ENCODE peak calls at places on chromosomes 12 and 14, in ten cellular contexts. One of them, this sample, is unnamed.

GRCh38 chr12:129186952-129187351 is 333.7 kb downstream of the GLT1D1 start:
- DNase-seq in adrenal gland: no peak
- DNase-seq in fibroblast of pulmonary artery: no peak
- DNase-seq in WERI-Rb-1: peak; percentile 46
- DNase-seq in tibial nerve: no peak
- DNase-seq in lower leg skin: no peak
- DNase-seq in right lobe of liver: no peak
- DNase-seq in endothelial cell: no peak
- DNase-seq in AG09309: no peak
- DNase-seq in suprapubic skin: no peak
- DNase-seq in this sample: no peak

GRCh38 chr12:110234197-110235154 is 46.6 kb upstream of the ATP2A2 start:
- DNase-seq in adrenal gland: no peak
- DNase-seq in fibroblast of pulmonary artery: peak; percentile 52
- DNase-seq in WERI-Rb-1: no peak
- DNase-seq in tibial nerve: no peak
- DNase-seq in lower leg skin: no peak
- DNase-seq in right lobe of liver: no peak
- DNase-seq in endothelial cell: no peak
- DNase-seq in AG09309: no peak
- DNase-seq in suprapubic skin: no peak
- DNase-seq in this sample: no peak

GRCh38 chr12:115354476-115354890 is 670.5 kb upstream of the TBX3 start:
- DNase-seq in adrenal gland: no peak
- DNase-seq in fibroblast of pulmonary artery: no peak
- DNase-seq in WERI-Rb-1: no peak
- DNase-seq in tibial nerve: no peak
- DNase-seq in lower leg skin: no peak
- DNase-seq in right lobe of liver: no peak
- DNase-seq in endothelial cell: no peak
- DNase-seq in AG09309: no peak
- DNase-seq in suprapubic skin: no peak
- DNase-seq in this sample: no peak

GRCh38 chr14:104999361-104999760 is 13.8 kb downstream of the CLBA1 start:
- DNase-seq in adrenal gland: no peak
- DNase-seq in fibroblast of pulmonary artery: no peak
- DNase-seq in WERI-Rb-1: peak; percentile 70
- DNase-seq in tibial nerve: no peak
- DNase-seq in lower leg skin: no peak
- DNase-seq in right lobe of liver: no peak
- DNase-seq in endothelial cell: no peak
- DNase-seq in AG09309: no peak
- DNase-seq in suprapubic skin: no peak
- DNase-seq in this sample: no peak

GRCh38 chr12:58882796-58883195 is 37.5 kb downstream of the LRIG3 start:
- DNase-seq in adrenal gland: no peak
- DNase-seq in fibroblast of pulmonary artery: no peak
- DNase-seq in WERI-Rb-1: no peak
- DNase-seq in tibial nerve: no peak
- DNase-seq in lower leg skin: no peak
- DNase-seq in right lobe of liver: no peak
- DNase-seq in endothelial cell: no peak
- DNase-seq in AG09309: no peak
- DNase-seq in suprapubic skin: no peak
- DNase-seq in this sample: no peak

GRCh38 chr12:4579305-4580097 is 17.5 kb downstream of the DYRK4 start:
- DNase-seq in adrenal gland: no peak
- DNase-seq in fibroblast of pulmonary artery: peak; percentile 23
- DNase-seq in WERI-Rb-1: peak; percentile 54
- DNase-seq in tibial nerve: no peak
- DNase-seq in lower leg skin: no peak
- DNase-seq in right lobe of liver: no peak
- DNase-seq in endothelial cell: no peak
- DNase-seq in AG09309: no peak
- DNase-seq in suprapubic skin: no peak
- DNase-seq in this sample: no peak

GRCh38 chr12:76790564-76791552 is 26.9 kb downstream of the ZDHHC17 start:
- DNase-seq in adrenal gland: no peak
- DNase-seq in fibroblast of pulmonary artery: peak; percentile 37
- DNase-seq in WERI-Rb-1: no peak
- DNase-seq in tibial nerve: no peak
- DNase-seq in lower leg skin: no peak
- DNase-seq in right lobe of liver: no peak
- DNase-seq in endothelial cell: no peak
- DNase-seq in AG09309: no peak
- DNase-seq in suprapubic skin: no peak
- DNase-seq in this sample: no peak

GRCh38 chr14:65255583-65256443 is 153.5 kb upstream of the MAX start:
- DNase-seq in adrenal gland: no peak
- DNase-seq in fibroblast of pulmonary artery: peak; percentile 38
- DNase-seq in WERI-Rb-1: peak; percentile 32
- DNase-seq in tibial nerve: no peak
- DNase-seq in lower leg skin: peak; percentile 87
- DNase-seq in right lobe of liver: no peak
- DNase-seq in endothelial cell: peak; percentile 8
- DNase-seq in AG09309: no peak
- DNase-seq in suprapubic skin: peak; percentile 69
- DNase-seq in this sample: peak; percentile 84

GRCh38 chr12:58140395-58140794 is 199.0 kb downstream of the ATP23 start:
- DNase-seq in adrenal gland: no peak
- DNase-seq in fibroblast of pulmonary artery: no peak
- DNase-seq in WERI-Rb-1: no peak
- DNase-seq in tibial nerve: no peak
- DNase-seq in lower leg skin: no peak
- DNase-seq in right lobe of liver: no peak
- DNase-seq in endothelial cell: no peak
- DNase-seq in AG09309: no peak
- DNase-seq in suprapubic skin: no peak
- DNase-seq in this sample: no peak

GRCh38 chr12:57521475-57522018 is 1.1 kb upstream of the MBD6 start:
- DNase-seq in adrenal gland: peak; percentile 72
- DNase-seq in fibroblast of pulmonary artery: no peak
- DNase-seq in WERI-Rb-1: peak; percentile 74
- DNase-seq in tibial nerve: peak; percentile 35
- DNase-seq in lower leg skin: peak; percentile 88
- DNase-seq in right lobe of liver: peak; percentile 63
- DNase-seq in endothelial cell: peak; percentile 55
- DNase-seq in AG09309: no peak
- DNase-seq in suprapubic skin: peak; percentile 80
- DNase-seq in this sample: no peak

GRCh38 chr12:49503674-49504180 is 35.1 kb upstream of the KCNH3 start:
- DNase-seq in adrenal gland: no peak
- DNase-seq in fibroblast of pulmonary artery: peak; percentile 78
- DNase-seq in WERI-Rb-1: no peak
- DNase-seq in tibial nerve: no peak
- DNase-seq in lower leg skin: no peak
- DNase-seq in right lobe of liver: no peak
- DNase-seq in endothelial cell: no peak
- DNase-seq in AG09309: no peak
- DNase-seq in suprapubic skin: no peak
- DNase-seq in this sample: no peak

GRCh38 chr14:34714320-34715107 is at the start of gene CFL2:
- DNase-seq in adrenal gland: peak; percentile 85
- DNase-seq in fibroblast of pulmonary artery: peak; percentile 67
- DNase-seq in WERI-Rb-1: peak; percentile 83
- DNase-seq in tibial nerve: peak; percentile 72
- DNase-seq in lower leg skin: peak; percentile 95
- DNase-seq in right lobe of liver: peak; percentile 90
- DNase-seq in endothelial cell: peak; percentile 72
- DNase-seq in AG09309: no peak
- DNase-seq in suprapubic skin: peak; percentile 86
- DNase-seq in this sample: peak; percentile 48

GRCh38 chr12:119644930-119645329 is 23.0 kb upstream of the PRKAB1 start:
- DNase-seq in adrenal gland: no peak
- DNase-seq in fibroblast of pulmonary artery: no peak
- DNase-seq in WERI-Rb-1: no peak
- DNase-seq in tibial nerve: no peak
- DNase-seq in lower leg skin: no peak
- DNase-seq in right lobe of liver: no peak
- DNase-seq in endothelial cell: no peak
- DNase-seq in AG09309: no peak
- DNase-seq in suprapubic skin: no peak
- DNase-seq in this sample: no peak
- TF ChIP-seq CTCF in adrenal gland: no peak
- TF ChIP-seq CTCF in fibroblast of pulmonary artery: no peak
- TF ChIP-seq CTCF in WERI-Rb-1: no peak
- TF ChIP-seq CTCF in tibial nerve: no peak
- TF ChIP-seq CTCF in lower leg skin: no peak
- TF ChIP-seq CTCF in right lobe of liver: no peak
- TF ChIP-seq CTCF in endothelial cell: no peak
- TF ChIP-seq CTCF in AG09309: no peak
- TF ChIP-seq CTCF in suprapubic skin: no peak
- TF ChIP-seq CTCF in this sample: no peak

GRCh38 chr12:56160894-56161667 is 2.9 kb downstream of the MYL6 start:
- DNase-seq in adrenal gland: no peak
- DNase-seq in fibroblast of pulmonary artery: peak; percentile 3
- DNase-seq in WERI-Rb-1: no peak
- DNase-seq in tibial nerve: no peak
- DNase-seq in lower leg skin: no peak
- DNase-seq in right lobe of liver: no peak
- DNase-seq in endothelial cell: no peak
- DNase-seq in AG09309: no peak
- DNase-seq in suprapubic skin: no peak
- DNase-seq in this sample: no peak
- TF ChIP-seq CTCF in adrenal gland: no peak
- TF ChIP-seq CTCF in fibroblast of pulmonary artery: no peak
- TF ChIP-seq CTCF in WERI-Rb-1: no peak
- TF ChIP-seq CTCF in tibial nerve: no peak
- TF ChIP-seq CTCF in lower leg skin: no peak
- TF ChIP-seq CTCF in right lobe of liver: no peak
- TF ChIP-seq CTCF in endothelial cell: no peak
- TF ChIP-seq CTCF in AG09309: no peak
- TF ChIP-seq CTCF in suprapubic skin: no peak
- TF ChIP-seq CTCF in this sample: no peak

DNA sequence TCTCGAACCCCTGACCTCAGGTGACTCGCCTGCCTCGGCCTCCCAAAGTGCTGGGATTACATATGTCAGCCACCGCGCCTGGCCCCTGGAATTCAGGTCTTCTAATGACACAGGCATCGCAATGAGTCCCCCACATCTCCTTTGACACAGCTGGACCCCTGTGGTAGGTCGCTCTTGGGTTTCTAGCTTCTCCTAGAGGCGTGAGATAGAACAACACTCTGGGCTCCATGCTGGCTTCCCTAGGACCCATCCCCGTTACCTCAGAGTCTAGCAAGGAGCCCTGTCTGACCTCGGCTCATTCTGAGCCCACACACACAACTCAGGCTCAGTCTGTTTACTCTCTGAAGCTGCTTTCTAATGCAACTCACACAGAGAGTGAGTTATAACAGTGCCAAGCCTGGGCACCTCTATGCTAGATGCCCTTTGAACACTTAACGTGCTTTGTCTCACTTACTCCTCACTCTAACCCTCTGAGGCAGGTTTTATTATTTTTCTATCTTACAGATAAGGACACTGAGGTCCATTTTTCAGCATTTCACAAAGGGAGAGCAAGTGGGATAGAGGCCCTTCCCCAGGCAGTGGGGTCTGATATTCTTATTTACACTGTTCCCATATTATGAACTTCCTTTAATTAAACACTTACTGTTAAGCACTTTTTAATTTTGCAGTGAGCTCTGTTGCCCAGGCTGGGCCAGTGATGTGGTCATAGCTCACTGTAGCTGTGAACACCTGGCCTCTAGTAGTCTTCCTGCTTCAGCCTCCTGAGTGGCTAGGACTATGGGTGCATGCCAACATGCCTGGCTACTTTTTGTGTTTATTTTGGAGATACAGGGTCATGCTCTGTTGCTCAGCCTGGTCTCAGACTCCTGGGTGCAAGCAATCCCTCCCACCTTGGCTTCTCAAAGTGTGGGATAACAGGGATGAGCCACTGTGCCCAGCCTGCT is 40.6 kb upstream of the RBM19 start:
- DNase-seq in adrenal gland: no peak
- DNase-seq in fibroblast of pulmonary artery: no peak
- DNase-seq in WERI-Rb-1: no peak
- DNase-seq in tibial nerve: no peak
- DNase-seq in lower leg skin: no peak
- DNase-seq in right lobe of liver: no peak
- DNase-seq in endothelial cell: no peak
- DNase-seq in AG09309: no peak
- DNase-seq in suprapubic skin: no peak
- DNase-seq in this sample: no peak
- TF ChIP-seq CTCF in adrenal gland: no peak
- TF ChIP-seq CTCF in fibroblast of pulmonary artery: no peak
- TF ChIP-seq CTCF in WERI-Rb-1: no peak
- TF ChIP-seq CTCF in tibial nerve: no peak
- TF ChIP-seq CTCF in lower leg skin: no peak
- TF ChIP-seq CTCF in right lobe of liver: no peak
- TF ChIP-seq CTCF in endothelial cell: no peak
- TF ChIP-seq CTCF in AG09309: no peak
- TF ChIP-seq CTCF in suprapubic skin: no peak
- TF ChIP-seq CTCF in this sample: no peak

DNA sequence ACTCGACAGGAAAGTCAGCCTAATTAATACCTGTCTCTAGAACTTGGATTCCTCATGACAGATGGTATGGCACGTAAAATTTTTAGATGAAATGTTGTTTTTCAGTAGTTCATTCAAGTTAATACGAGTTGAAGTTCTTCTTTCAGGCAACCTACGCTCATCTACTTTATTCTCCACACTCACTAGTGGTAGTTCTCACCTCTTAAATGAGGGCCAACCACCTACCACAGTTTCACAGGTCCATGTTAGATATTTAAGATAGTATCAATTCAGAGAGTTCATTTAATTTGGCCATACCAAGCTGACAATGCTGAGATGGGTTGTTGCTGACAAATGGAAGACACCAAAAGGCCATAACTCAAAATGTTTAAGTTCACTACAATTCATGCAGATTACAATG is 50.6 kb downstream of the NIN start:
- DNase-seq in adrenal gland: no peak
- DNase-seq in fibroblast of pulmonary artery: no peak
- DNase-seq in WERI-Rb-1: no peak
- DNase-seq in tibial nerve: no peak
- DNase-seq in lower leg skin: no peak
- DNase-seq in right lobe of liver: no peak
- DNase-seq in endothelial cell: no peak
- DNase-seq in AG09309: no peak
- DNase-seq in suprapubic skin: no peak
- DNase-seq in this sample: no peak
- TF ChIP-seq CTCF in adrenal gland: no peak
- TF ChIP-seq CTCF in fibroblast of pulmonary artery: no peak
- TF ChIP-seq CTCF in WERI-Rb-1: no peak
- TF ChIP-seq CTCF in tibial nerve: no peak
- TF ChIP-seq CTCF in lower leg skin: no peak
- TF ChIP-seq CTCF in right lobe of liver: no peak
- TF ChIP-seq CTCF in endothelial cell: no peak
- TF ChIP-seq CTCF in AG09309: no peak
- TF ChIP-seq CTCF in suprapubic skin: no peak
- TF ChIP-seq CTCF in this sample: no peak